ENCODE peak calls at places on chromosomes 16 and 17, in eight cellular contexts. Z is heart right ventricle; G is uterus; I is CD4-positive, alpha-beta memory T cell; S is testis; P is naive thymus-derived CD4-positive, alpha-beta T cell; V is body of pancreas; T is CD8-positive, alpha-beta memory T cell. U is an unnamed sample. For H3K9me3, the result is how much of the 10 kb centered on the place peaks cover.

GRCh38 chr17:62869885-62870580 is 61.9 kb upstream of the MARCHF10 start:
- DNase-seq in Z (no peak), G (no peak), I (no peak), S (peak), P (no peak), V (no peak), T (no peak), U (no peak)

GRCh38 chr16:66568355-66568754 is 2.1 kb downstream of the CMTM1 start:
- DNase-seq in Z (no peak), G (no peak), I (no peak), S (no peak), P (no peak), V (no peak), T (no peak), U (no peak)

GRCh38 chr16:70258946-70259345 is 7.2 kb upstream of the EXOSC6 start:
- DNase-seq in Z (no peak), G (no peak), I (no peak), S (no peak), P (no peak), V (no peak), T (no peak), U (no peak)

GRCh38 chr16:71895679-71896385 is 501 bp downstream of the IST1 start:
- DNase-seq in Z (peak), G (no peak), I (no peak), S (no peak), P (no peak), V (peak), T (peak), U (peak)

GRCh38 chr16:72995151-72995881 is 52.6 kb downstream of the ZFHX3 start:
- DNase-seq in Z (no peak), G (no peak), I (no peak), S (no peak), P (no peak), V (peak), T (no peak), U (no peak)

GRCh38 chr16:82195917-82196494 is 26.0 kb upstream of the MPHOSPH6 start:
- DNase-seq in Z (no peak), G (no peak), I (no peak), S (no peak), P (no peak), V (no peak), T (no peak), U (no peak)

GRCh38 chr16:82630219-82630618 is 3.5 kb downstream of the CDH13 start:
- DNase-seq in Z (no peak), G (no peak), I (no peak), S (no peak), P (no peak), V (no peak), T (no peak), U (no peak)

GRCh38 chr16:47712276-47713224 is 251.4 kb downstream of the PHKB start:
- DNase-seq in Z (no peak), G (no peak), I (no peak), S (no peak), P (no peak), V (no peak), T (no peak), U (peak)

GRCh38 chr17:1965556-1966273 is 59.4 kb downstream of the RTN4RL1 start:
- DNase-seq in Z (no peak), G (no peak), I (no peak), S (no peak), P (no peak), V (no peak), T (no peak), U (no peak)

GRCh38 chr17:30375661-30376060 is 3.1 kb upstream of the CPD start:
- DNase-seq in Z (no peak), G (no peak), I (no peak), S (no peak), P (no peak), V (no peak), T (no peak), U (no peak)

GRCh38 chr17:55722742-55723487 is at the start of gene TMEM100:
- DNase-seq in Z (no peak), G (peak), I (no peak), S (peak), P (no peak), V (no peak), T (no peak), U (no peak)

GRCh38 chr16:1002399-1003161 is 21.0 kb downstream of the SOX8 start:
- DNase-seq in Z (no peak), G (no peak), I (no peak), S (no peak), P (no peak), V (no peak), T (no peak), U (no peak)

GRCh38 chr17:15213381-15214087 is 51.6 kb downstream of the PMP22 start:
- DNase-seq in Z (no peak), G (no peak), I (no peak), S (no peak), P (no peak), V (no peak), T (no peak), U (no peak)

GRCh38 chr17:28335959-28336871 is 654 bp downstream of the TNFAIP1 start:
- DNase-seq in Z (no peak), G (peak), I (peak), S (peak), P (no peak), V (peak), T (no peak), U (no peak)

GRCh38 chr17:16027708-16028584 is 28.3 kb downstream of the TTC19 start:
- DNase-seq in Z (no peak), G (no peak), I (peak), S (no peak), P (no peak), V (no peak), T (no peak), U (no peak)

GRCh38 chr16:84045001-84045817 is 2.6 kb upstream of the SLC38A8 start:
- DNase-seq in Z (no peak), G (no peak), I (no peak), S (no peak), P (no peak), V (no peak), T (no peak), U (no peak)

GRCh38 chr16:17921357-17921978 is 415.1 kb downstream of the NPIPA8 start:
- DNase-seq in Z (no peak), G (no peak), I (peak), S (peak), P (no peak), V (peak), T (peak), U (no peak)

GRCh38 chr17:82942166-82943130 is 102.6 kb upstream of the ZNF750 start:
- DNase-seq in Z (peak), G (peak), I (no peak), S (no peak), P (no peak), V (no peak), T (no peak), U (peak)

GRCh38 chr17:49753959-49754391 is 10.0 kb downstream of the FAM117A start:
- DNase-seq in Z (peak), G (peak), I (no peak), S (no peak), P (no peak), V (peak), T (no peak), U (no peak)

GRCh38 chr16:3119701-3120408 is 7.5 kb downstream of the ZNF205 start:
- DNase-seq in Z (no peak), G (no peak), I (no peak), S (no peak), P (no peak), V (no peak), T (no peak), U (no peak)

GRCh38 chr17:64920419-64921172 is 1.3 kb upstream of the LRRC37A3 start:
- DNase-seq in Z (no peak), G (no peak), I (no peak), S (no peak), P (no peak), V (no peak), T (no peak), U (no peak)

GRCh38 chr16:88478115-88478514 is 25.0 kb downstream of the ZFPM1 start:
- DNase-seq in Z (no peak), G (no peak), I (peak), S (no peak), P (peak), V (no peak), T (no peak), U (no peak)

GRCh38 chr17:82201498-82201910 is 11.1 kb downstream of the CCDC57 start:
- DNase-seq in Z (no peak), G (no peak), I (peak), S (no peak), P (peak), V (no peak), T (no peak), U (no peak)

GRCh38 chr17:13786000-13786598 is 184.4 kb upstream of the HS3ST3A1 start:
- DNase-seq in Z (no peak), G (no peak), I (no peak), S (peak), P (no peak), V (no peak), T (no peak), U (no peak)

GRCh38 chr17:79027925-79028491 is 4.0 kb downstream of the C1QTNF1 start:
- DNase-seq in Z (peak), G (peak), I (no peak), S (no peak), P (no peak), V (no peak), T (no peak), U (no peak)

GRCh38 chr17:17669851-17670232 is 11.4 kb upstream of the RAI1 start:
- DNase-seq in Z (no peak), G (no peak), I (no peak), S (no peak), P (no peak), V (no peak), T (no peak), U (no peak)

GRCh38 chr17:79338589-79338988 is 264.0 kb downstream of the ENGASE start:
- DNase-seq in Z (no peak), G (no peak), I (no peak), S (no peak), P (no peak), V (no peak), T (no peak), U (no peak)

GRCh38 chr17:59439261-59439660 is 107.8 kb downstream of the YPEL2 start:
- DNase-seq in Z (no peak), G (no peak), I (no peak), S (no peak), P (no peak), V (no peak), T (no peak), U (no peak)

GRCh38 chr17:7289256-7290032 is 5.0 kb downstream of the YBX2 start:
- DNase-seq in Z (no peak), G (no peak), I (no peak), S (no peak), P (no peak), V (no peak), T (no peak), U (no peak)

GRCh38 chr17:81536299-81537290 is 8.4 kb downstream of the FSCN2 start:
- DNase-seq in Z (no peak), G (no peak), I (no peak), S (no peak), P (no peak), V (peak), T (no peak), U (no peak)

DNA sequence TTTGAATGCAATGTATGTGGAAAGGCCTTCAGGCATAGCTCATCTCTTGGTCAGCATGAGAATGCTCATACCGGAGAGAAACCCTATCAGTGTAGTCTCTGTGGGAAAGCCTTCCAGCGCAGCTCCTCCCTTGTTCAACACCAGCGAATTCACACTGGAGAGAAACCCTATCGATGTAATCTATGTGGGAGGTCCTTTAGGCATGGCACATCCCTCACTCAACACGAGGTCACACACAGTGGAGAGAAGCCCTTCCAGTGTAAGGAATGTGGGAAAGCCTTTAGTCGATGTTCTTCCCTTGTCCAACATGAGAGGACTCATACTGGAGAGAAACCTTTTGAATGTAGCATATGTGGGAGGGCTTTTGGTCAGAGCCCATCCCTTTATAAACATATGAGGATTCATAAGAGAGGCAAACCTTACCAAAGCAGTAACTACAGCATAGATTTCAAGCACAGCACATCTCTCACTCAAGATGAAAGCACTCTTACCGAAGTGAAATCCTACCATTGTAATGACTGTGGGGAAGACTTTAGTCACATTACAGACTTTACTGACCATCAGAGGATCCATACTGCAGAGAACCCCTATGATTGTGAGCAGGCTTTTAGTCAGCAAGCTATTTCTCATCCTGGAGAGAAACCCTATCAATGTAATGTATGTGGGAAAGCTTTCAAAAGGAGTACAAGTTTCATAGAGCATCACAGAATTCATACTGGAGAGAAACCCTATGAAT is 24.7 kb downstream of the ZFP90 start:
- DNase-seq in Z (no peak), G (no peak), I (no peak), S (no peak), P (no peak), V (no peak), T (no peak), U (no peak)
- H3K9me3 ChIP-seq in Z (half or more), G (under half), I (under half), S (under half), P (half or more), V (half or more), T (half or more), U (half or more)

GRCh38 chr16:21952040-21952792 is 945 bp upstream of the UQCRC2 start:
- DNase-seq in Z (peak), G (peak), I (peak), S (peak), P (peak), V (peak), T (peak), U (peak)
- H3K27ac ChIP-seq in Z (peak), G (peak), I (peak), S (peak), P (peak), V (peak), T (peak), U (peak)

GRCh38 chr17:42518755-42519545 is 17.1 kb upstream of the NAGLU start:
- DNase-seq in Z (peak), G (peak), I (no peak), S (peak), P (no peak), V (peak), T (no peak), U (no peak)
- H3K9me3 ChIP-seq in Z (under half), G (under half), I (under half), S (under half), P (under half), V (under half), T (under half), U (under half)

GRCh38 chr17:74480290-74480689 is 13.9 kb downstream of the CD300A start:
- DNase-seq in Z (no peak), G (no peak), I (no peak), S (no peak), P (no peak), V (no peak), T (no peak), U (no peak)

GRCh38 chr17:74478369-74479100 is 12.1 kb downstream of the CD300A start:
- DNase-seq in Z (no peak), G (no peak), I (peak), S (no peak), P (no peak), V (no peak), T (peak), U (peak)

GRCh38 chr17:74475189-74475588 is 8.8 kb downstream of the CD300A start:
- DNase-seq in Z (no peak), G (no peak), I (no peak), S (no peak), P (no peak), V (no peak), T (no peak), U (no peak)

GRCh38 chr17:74474043-74474792 is 7.8 kb downstream of the CD300A start:
- DNase-seq in Z (no peak), G (no peak), I (peak), S (no peak), P (no peak), V (no peak), T (peak), U (no peak)

GRCh38 chr17:74477411-74477810 is 11.0 kb downstream of the CD300A start:
- DNase-seq in Z (no peak), G (no peak), I (no peak), S (no peak), P (no peak), V (no peak), T (no peak), U (no peak)
- H3K27ac ChIP-seq in Z (no peak), G (no peak), I (no peak), S (no peak), P (no peak), V (no peak), T (no peak), U (no peak)